ENCODE peak calls at places on chromosome 15, in seven cellular contexts. L is Calu3, H is cardiac muscle cell, S is GM13976, E is left lung, K is endothelial cell, I is MM.1S. C is an unnamed sample.
A peak's percentile ranks its signal among the peaks of the same experiment; 100 is the strongest.

GRCh38 chr15:59532770-59533379 is 78.7 kb upstream of the GCNT3 start:
- DNase-seq in H (peak; percentile 54), L (peak; percentile 67), I (peak; percentile 60), S (no peak), E (no peak), K (peak; percentile 52), C (peak; percentile 11)

GRCh38 chr15:99592135-99592845 is 26.5 kb downstream of the MEF2A start:
- DNase-seq in L (no peak), E (no peak), K (no peak), H (no peak), S (no peak), I (no peak), C (no peak)

GRCh38 chr15:38555686-38556334 is 8.8 kb downstream of the RASGRP1 start:
- DNase-seq in L (no peak), K (no peak), S (peak; percentile 34), I (no peak), H (no peak), E (no peak), C (no peak)

GRCh38 chr15:91890614-91891013 is 37.1 kb downstream of the SLCO3A1 start:
- DNase-seq in S (no peak), K (no peak), H (no peak), E (no peak), L (peak; percentile 78), I (no peak), C (no peak)

GRCh38 chr15:87477759-87478687 is 778.5 kb downstream of the NTRK3 start:
- DNase-seq in H (peak; percentile 19), E (peak; percentile 33), L (peak; percentile 13), I (no peak), S (no peak), K (no peak), C (no peak)

GRCh38 chr15:76905855-76906254 is 715 bp upstream of the SCAPER start:
- DNase-seq in S (no peak), H (peak; percentile 7), K (no peak), E (no peak), I (no peak), L (no peak), C (no peak)

GRCh38 chr15:22263738-22264137 is 183.4 kb downstream of the OR4M2 start:
- DNase-seq in I (no peak), E (no peak), S (no peak), H (no peak), K (no peak), L (no peak), C (no peak)

GRCh38 chr15:92393287-92393993 is at the start of gene ST8SIA2:
- DNase-seq in S (peak; percentile 26), K (peak; percentile 59), E (no peak), H (peak; percentile 85), I (peak; percentile 88), L (no peak), C (peak; percentile 76)

GRCh38 chr15:47577476-47577875 is 139.8 kb upstream of the SEMA6D start:
- DNase-seq in H (peak; percentile 68), I (no peak), L (no peak), K (no peak), S (no peak), E (no peak), C (no peak)

GRCh38 chr15:64697911-64698369 is 77.4 kb downstream of the RBPMS2 start:
- DNase-seq in K (no peak), S (no peak), H (no peak), E (no peak), L (no peak), I (no peak), C (no peak)

GRCh38 chr15:29924750-29925149 is 102.5 kb upstream of the TJP1 start:
- DNase-seq in K (peak; percentile 56), S (no peak), H (peak; percentile 93), I (no peak), L (peak; percentile 12), E (no peak), C (no peak)

GRCh38 chr15:55827204-55827603 is 84.3 kb upstream of the PRTG start:
- DNase-seq in L (no peak), I (no peak), S (no peak), H (no peak), K (no peak), E (no peak), C (no peak)

GRCh38 chr15:80921736-80922135 is 67.9 kb downstream of the MESD start:
- DNase-seq in K (no peak), S (no peak), L (no peak), H (no peak), I (no peak), E (no peak), C (no peak)

GRCh38 chr15:88627463-88627862 is 6.3 kb downstream of the AEN start:
- DNase-seq in L (no peak), S (no peak), K (no peak), I (peak; percentile 88), H (no peak), E (no peak), C (no peak)

GRCh38 chr15:76313731-76314130 is 2.5 kb upstream of the ETFA start:
- DNase-seq in H (no peak), I (no peak), L (no peak), K (no peak), E (no peak), S (no peak), C (no peak)

GRCh38 chr15:93150910-93151309 is 61.9 kb upstream of the RGMA start:
- DNase-seq in H (no peak), E (peak; percentile 48), K (no peak), I (no peak), S (no peak), L (no peak), C (no peak)

GRCh38 chr15:58517252-58517681 is 85.5 kb downstream of the LIPC start:
- DNase-seq in L (no peak), I (no peak), H (peak; percentile 5), K (no peak), E (no peak), S (no peak), C (no peak)
- TF ChIP-seq CTCF in L (no peak), I (peak; percentile 20), H (no peak), K (no peak), E (no peak), S (no peak), C (no peak)

GRCh38 chr15:48856947-48857346 is 21.0 kb upstream of the EID1 start:
- DNase-seq in L (no peak), H (peak; percentile 30), I (no peak), K (no peak), S (no peak), E (no peak), C (no peak)

GRCh38 chr15:48859426-48859825 is 18.5 kb upstream of the EID1 start:
- DNase-seq in L (no peak), I (no peak), K (no peak), E (no peak), S (no peak), H (no peak), C (no peak)

GRCh38 chr15:48858401-48858800 is 19.5 kb upstream of the EID1 start:
- DNase-seq in I (peak; percentile 20), L (no peak), H (no peak), E (no peak), S (no peak), K (no peak), C (no peak)

GRCh38 chr15:48851956-48852355 is 26.0 kb upstream of the EID1 start:
- DNase-seq in E (no peak), H (no peak), S (no peak), L (no peak), K (no peak), I (no peak), C (no peak)

GRCh38 chr15:48855501-48856440 is 22.2 kb upstream of the EID1 start:
- DNase-seq in K (peak; percentile 35), S (no peak), L (peak; percentile 35), H (peak; percentile 51), E (no peak), I (no peak), C (no peak)
- TF ChIP-seq CTCF in K (peak; percentile 35), S (peak; percentile 14), L (no peak), H (peak; percentile 57), E (no peak), I (no peak), C (peak; percentile 61)

DNA sequence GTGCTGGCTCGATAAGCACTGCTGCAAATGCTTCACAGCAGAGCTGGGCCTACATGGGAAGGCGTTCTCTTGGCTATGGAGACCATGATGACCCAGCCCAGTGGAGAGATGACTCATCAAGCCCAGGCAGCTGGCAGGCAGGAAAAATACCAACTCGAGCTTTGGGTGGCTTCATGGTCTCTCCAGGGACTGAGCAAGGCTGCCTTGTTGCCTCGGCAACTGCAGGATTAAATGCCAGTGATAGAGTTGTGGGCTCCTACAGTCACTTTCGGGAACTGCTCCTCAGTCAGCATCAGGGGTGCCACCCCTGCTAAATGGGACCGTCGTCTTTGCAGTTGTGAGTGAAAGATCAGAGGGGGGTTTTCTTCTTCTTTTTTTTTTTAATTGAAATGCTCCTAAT is 54.6 kb upstream of the MYZAP start:
- DNase-seq in I (no peak), S (no peak), K (no peak), L (no peak), E (no peak), H (no peak), C (no peak)
- TF ChIP-seq CTCF in I (no peak), S (no peak), K (no peak), L (no peak), E (no peak), H (no peak), C (no peak)

GRCh38 chr15:74035121-74035829 is 40.8 kb downstream of the PML start:
- DNase-seq in H (no peak), L (no peak), S (no peak), E (no peak), I (no peak), K (no peak), C (no peak)

GRCh38 chr15:74038707-74039655 is 43.4 kb downstream of the GOLGA6A start:
- DNase-seq in I (no peak), E (no peak), S (no peak), K (no peak), L (no peak), H (no peak), C (no peak)

GRCh38 chr15:74037171-74038117 is 42.9 kb downstream of the PML start:
- DNase-seq in I (no peak), S (no peak), K (no peak), L (no peak), E (no peak), H (no peak), C (no peak)

GRCh38 chr15:74034206-74034755 is 39.8 kb downstream of the PML start:
- DNase-seq in K (no peak), L (no peak), S (no peak), I (no peak), H (no peak), E (no peak), C (no peak)

DNA sequence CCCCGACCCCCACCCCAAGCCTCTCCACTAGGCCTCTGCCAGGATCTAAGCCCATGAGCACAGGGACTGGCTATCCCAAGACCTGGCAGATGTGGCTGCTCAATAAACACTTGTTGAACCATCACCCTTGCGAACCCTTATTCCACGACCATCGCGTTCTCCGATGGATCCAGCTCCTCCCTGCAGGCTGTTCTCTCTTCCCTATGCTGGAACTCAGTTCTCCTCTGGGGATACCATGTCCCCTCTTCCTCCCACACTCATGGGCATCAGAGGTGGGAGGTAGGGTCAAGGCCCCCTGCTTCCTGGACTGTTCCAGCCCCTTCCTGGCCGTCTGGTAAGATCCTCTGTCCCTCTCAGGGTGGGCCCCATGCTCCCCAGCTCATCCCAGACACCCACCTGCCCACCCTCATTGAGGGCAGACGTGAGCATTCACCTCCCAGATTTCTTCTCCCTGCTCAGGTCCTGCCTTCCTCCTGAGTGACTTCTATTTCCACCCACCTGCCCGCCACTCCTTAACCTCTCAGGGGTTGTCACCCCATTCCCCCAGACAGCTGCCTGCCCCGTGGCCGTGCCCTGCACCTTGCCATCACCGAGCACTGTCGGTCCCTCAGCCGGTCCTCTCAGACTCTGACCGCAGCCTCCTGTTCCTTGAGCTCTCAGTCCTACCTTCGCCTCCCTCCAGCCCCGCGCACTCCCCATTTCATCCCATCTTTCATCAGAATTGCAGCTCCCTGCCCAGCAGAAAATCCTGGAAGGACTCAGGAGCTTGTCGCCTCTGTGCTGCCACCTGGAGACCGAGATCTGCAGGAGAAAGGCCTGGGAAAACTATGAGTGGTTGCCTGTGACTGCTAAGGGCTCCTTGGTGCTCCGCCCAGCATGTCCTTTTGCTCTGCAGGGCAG is 42.0 kb downstream of the PML start:
- DNase-seq in E (peak; percentile 60), K (peak; percentile 74), L (peak; percentile 62), I (no peak), S (peak; percentile 49), H (peak; percentile 84), C (peak; percentile 59)
- TF ChIP-seq CTCF in E (no peak), K (peak; percentile 51), L (peak; percentile 72), I (peak; percentile 19), S (peak; percentile 5), H (peak; percentile 74), C (peak; percentile 65)